ENCODE peak calls at places on chromosomes 13 and 19, in four cellular contexts. A, E, U and L are unnamed samples.

GRCh38 chr13:105035092-105035491 is 1500.4 kb downstream of the EFNB2 start:
- DNase-seq in A (no peak), E (no peak), U (peak), L (no peak)

GRCh38 chr13:47757681-47758080 is 243.4 kb downstream of the SUCLA2 start:
- DNase-seq in A (no peak), E (no peak), U (no peak), L (no peak)

GRCh38 chr19:17441241-17442135 is 7.0 kb downstream of the TMEM221 start:
- DNase-seq in A (no peak), E (peak), U (no peak), L (no peak)

GRCh38 chr19:12778020-12778904 is 2.9 kb upstream of the HOOK2 start:
- DNase-seq in A (no peak), E (peak), U (peak), L (peak)

GRCh38 chr19:16078311-16078758 is 2.0 kb downstream of the TPM4 start:
- DNase-seq in A (no peak), E (no peak), U (no peak), L (no peak)

GRCh38 chr19:31214086-31214485 is 135.2 kb downstream of the TSHZ3 start:
- DNase-seq in A (peak), E (peak), U (no peak), L (peak)

GRCh38 chr13:28584873-28585317 is 74.0 kb upstream of the POMP start:
- DNase-seq in A (no peak), E (no peak), U (no peak), L (no peak)

GRCh38 chr19:48645652-48646191 is at the start of gene CA11:
- DNase-seq in A (no peak), E (no peak), U (peak), L (no peak)

GRCh38 chr13:34347784-34348573 is 530.0 kb downstream of the RFC3 start:
- DNase-seq in A (no peak), E (no peak), U (no peak), L (no peak)